ENCODE peak calls at places on chromosome 16, in ten cellular contexts. D is cardiac muscle cell, M is astrocyte of the cerebellum, E is fibroblast of pulmonary artery, X is keratinocyte, V is A549, U is body of pancreas, S is lower leg skin, Q is Caco-2, L is uterus. Y is an unnamed sample.

GRCh38 chr16:20166531-20167235 is 93.0 kb upstream of the GPR139 start:
- DNase-seq in D (peak; percentile 1), M (no peak), E (peak; percentile 1), X (no peak), V (no peak), U (no peak), S (no peak), Q (peak; percentile 42), L (no peak), Y (no peak)

GRCh38 chr16:79933586-79933985 is 333.0 kb upstream of the MAF start:
- DNase-seq in D (no peak), M (no peak), E (no peak), X (no peak), V (no peak), U (no peak), S (no peak), Q (no peak), L (no peak), Y (no peak)

GRCh38 chr16:85258616-85259015 is 146.3 kb upstream of the CIBAR2 start:
- DNase-seq in D (no peak), M (no peak), E (no peak), X (no peak), V (no peak), U (no peak), S (no peak), Q (no peak), L (no peak), Y (no peak)

GRCh38 chr16:62732101-62732500 is 695.9 kb upstream of the CDH8 start:
- DNase-seq in D (no peak), M (no peak), E (no peak), X (no peak), V (no peak), U (no peak), S (no peak), Q (no peak), L (no peak), Y (no peak)

GRCh38 chr16:12323007-12323699 is 346.6 kb downstream of the SNX29 start:
- DNase-seq in D (no peak), M (no peak), E (no peak), X (no peak), V (no peak), U (no peak), S (no peak), Q (no peak), L (no peak), Y (no peak)

GRCh38 chr16:13426279-13426678 is 493.7 kb upstream of the ERCC4 start:
- DNase-seq in D (no peak), M (no peak), E (no peak), X (no peak), V (no peak), U (no peak), S (no peak), Q (no peak), L (no peak), Y (no peak)

GRCh38 chr16:11060856-11061255 is 116.5 kb downstream of the CLEC16A start:
- DNase-seq in D (no peak), M (no peak), E (no peak), X (no peak), V (no peak), U (no peak), S (no peak), Q (no peak), L (no peak), Y (no peak)

GRCh38 chr16:27407158-27407557 is 5.2 kb downstream of the IL21R start:
- DNase-seq in D (no peak), M (no peak), E (no peak), X (no peak), V (no peak), U (no peak), S (no peak), Q (no peak), L (no peak), Y (no peak)

GRCh38 chr16:9039208-9039607 is 52.2 kb upstream of the HAPSTR1 start:
- DNase-seq in D (peak; percentile 51), M (no peak), E (peak; percentile 62), X (no peak), V (no peak), U (no peak), S (no peak), Q (no peak), L (no peak), Y (no peak)

GRCh38 chr16:81409016-81409556 is 35.5 kb upstream of the CMIP start:
- DNase-seq in D (no peak), M (no peak), E (no peak), X (no peak), V (no peak), U (no peak), S (no peak), Q (no peak), L (no peak), Y (no peak)

GRCh38 chr16:71499775-71500364 is 10.7 kb upstream of the ZNF19 start:
- DNase-seq in D (peak; percentile 77), M (peak; percentile 57), E (peak; percentile 79), X (no peak), V (peak; percentile 65), U (peak; percentile 54), S (peak; percentile 18), Q (peak; percentile 48), L (no peak), Y (peak; percentile 10)

GRCh38 chr16:12059216-12059769 is 82.8 kb downstream of the SNX29 start:
- DNase-seq in D (no peak), M (no peak), E (no peak), X (no peak), V (no peak), U (no peak), S (no peak), Q (no peak), L (no peak), Y (no peak)

GRCh38 chr16:49489686-49490320 is 116.2 kb downstream of the C16orf78 start:
- DNase-seq in D (no peak), M (no peak), E (no peak), X (no peak), V (no peak), U (no peak), S (no peak), Q (no peak), L (no peak), Y (no peak)

DNA sequence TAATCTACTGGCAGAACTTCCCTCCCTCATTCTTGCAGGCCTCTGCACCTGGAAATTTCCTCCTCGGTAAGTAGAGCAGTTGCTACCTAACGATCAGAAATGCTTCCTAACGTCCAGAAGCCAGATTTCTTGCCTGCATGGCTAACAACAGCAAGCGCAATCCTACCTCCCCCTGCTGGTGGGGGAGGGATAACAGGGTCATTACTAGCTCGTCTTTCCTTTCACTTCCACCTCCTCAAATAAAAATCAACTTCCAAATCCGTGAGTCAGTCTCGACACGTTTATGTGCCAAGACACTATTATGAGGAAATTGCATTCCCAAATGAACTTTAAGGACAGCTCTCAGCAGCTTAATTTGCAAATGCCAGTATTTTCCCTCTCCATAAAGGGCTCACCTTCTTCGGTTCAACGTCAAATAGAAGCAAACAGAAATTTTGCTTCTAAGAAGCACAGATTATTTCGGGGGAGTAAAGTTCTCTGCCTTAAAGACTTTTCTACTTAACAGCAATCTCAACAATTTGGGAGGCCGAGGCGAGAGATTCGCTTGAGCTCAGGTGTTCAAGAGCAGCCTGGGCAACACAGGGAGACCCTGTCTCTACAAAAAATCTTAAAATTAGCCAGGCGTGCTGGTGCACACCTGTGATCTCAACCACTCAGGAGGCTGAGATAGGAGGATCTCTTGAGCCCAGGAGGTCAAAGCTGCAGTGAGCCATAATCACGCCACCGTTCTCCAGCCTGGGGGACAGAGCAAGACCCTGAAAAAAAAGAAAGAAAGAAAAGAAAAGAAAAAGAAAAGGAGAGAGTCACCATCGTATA is 188.6 kb upstream of the PSMD7 start:
- DNase-seq in D (peak; percentile 45), M (no peak), E (peak; percentile 7), X (no peak), V (peak; percentile 42), U (peak; percentile 84), S (peak; percentile 19), Q (peak; percentile 56), L (no peak), Y (peak; percentile 6)
- H3K4me3 ChIP-seq in D (no peak overlapping the region), M (no peak overlapping the region), E (no peak overlapping the region), X (no peak overlapping the region), V (peak overlapping the region; percentile 35), U (no peak overlapping the region), S (no peak overlapping the region), Q (no peak overlapping the region), L (no peak overlapping the region), Y (no peak overlapping the region)

GRCh38 chr16:29024280-29024679 is 39.4 kb downstream of the LAT start:
- DNase-seq in D (no peak), M (no peak), E (no peak), X (no peak), V (no peak), U (no peak), S (no peak), Q (no peak), L (no peak), Y (no peak)
- TF ChIP-seq CTCF in D (no peak), M (no peak), E (no peak), X (no peak), V (no peak), U (no peak), S (no peak), Q (no peak), L (no peak), Y (no peak)

DNA sequence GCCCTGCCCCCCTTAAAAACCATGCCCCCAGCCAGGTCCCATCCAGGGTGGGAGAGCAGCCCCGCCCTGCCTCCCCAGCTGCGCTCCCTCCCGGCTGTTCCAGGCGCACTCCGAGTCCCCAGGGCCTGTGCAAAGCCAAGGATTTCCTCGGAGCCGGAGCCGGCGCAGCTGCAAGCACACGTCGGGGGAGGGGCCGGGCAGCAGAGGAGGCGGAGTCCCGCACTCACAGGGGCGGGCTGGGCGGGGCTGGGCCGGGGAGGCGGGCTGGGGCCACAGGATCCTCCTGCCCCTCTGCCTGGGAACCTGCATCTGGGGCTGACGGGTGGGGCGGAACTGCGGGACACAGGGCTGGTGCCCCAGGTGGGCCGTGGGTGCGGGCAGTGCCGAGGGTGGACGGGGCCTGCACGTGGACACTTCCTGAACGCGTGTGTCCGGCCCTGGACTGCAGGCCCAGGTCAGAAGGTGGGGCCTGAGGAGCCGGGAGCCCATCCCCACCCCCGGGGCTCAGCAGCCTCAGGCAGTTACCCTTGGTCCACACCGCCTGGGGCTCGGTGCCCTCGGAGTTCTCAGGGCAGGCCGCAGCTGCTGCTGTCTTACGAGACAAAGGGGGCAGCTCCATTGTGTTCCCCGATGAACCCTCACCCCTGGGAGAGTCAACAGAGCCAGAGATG is 24.0 kb upstream of the SSTR5 start:
- DNase-seq in D (peak; percentile 61), M (no peak), E (peak; percentile 39), X (no peak), V (peak; percentile 69), U (peak; percentile 51), S (no peak), Q (no peak), L (no peak), Y (no peak)
- H3K4me3 ChIP-seq in D (no peak overlapping the region), M (no peak overlapping the region), E (no peak overlapping the region), X (no peak overlapping the region), V (peak overlapping the region; percentile 8), U (no peak overlapping the region), S (no peak overlapping the region), Q (no peak overlapping the region), L (no peak overlapping the region), Y (no peak overlapping the region)

GRCh38 chr16:25841776-25842175 is 150.0 kb downstream of the HS3ST4 start:
- DNase-seq in D (no peak), M (no peak), E (no peak), X (no peak), V (no peak), U (no peak), S (no peak), Q (no peak), L (no peak), Y (no peak)

GRCh38 chr16:25834101-25834500 is 142.3 kb downstream of the HS3ST4 start:
- DNase-seq in D (no peak), M (no peak), E (no peak), X (no peak), V (no peak), U (no peak), S (no peak), Q (no peak), L (no peak), Y (no peak)

GRCh38 chr16:25838724-25839186 is 147.0 kb downstream of the HS3ST4 start:
- DNase-seq in D (peak; percentile 61), M (peak; percentile 22), E (peak; percentile 62), X (no peak), V (peak; percentile 19), U (peak; percentile 31), S (peak; percentile 15), Q (peak; percentile 31), L (no peak), Y (peak; percentile 16)
- TF ChIP-seq CTCF in D (peak; percentile 70), M (peak; percentile 67), E (peak; percentile 69), X (peak; percentile 62), V (peak; percentile 66), U (peak; percentile 71), S (peak; percentile 21), Q (peak; percentile 52), L (peak; percentile 68), Y (peak; percentile 69)

Y was measured in epithelial cell of proximal tubule.